ENCODE peak calls at places on chromosomes 3 and 15, in four cellular contexts. Z is CD4-positive, alpha-beta memory T cell; O is AG04450; K is CD4-positive, alpha-beta T cell. I is an unnamed sample.

GRCh38 chr3:62559831-62560445 is 186.6 kb upstream of the FEZF2 start:
- DNase-seq in K (no peak), O (peak), Z (no peak), I (no peak)

GRCh38 chr15:72474912-72475601 is 927 bp downstream of the ARIH1 start:
- DNase-seq in Z (peak), K (peak), O (peak), I (peak)

GRCh38 chr3:110814170-110815007 is 257.2 kb upstream of the NECTIN3 start:
- DNase-seq in Z (peak), K (no peak), O (peak), I (no peak)

GRCh38 chr3:32443471-32443870 is 51.8 kb downstream of the CMTM7 start:
- DNase-seq in K (no peak), Z (no peak), O (no peak), I (no peak)

GRCh38 chr3:184300377-184300717 is 1.3 kb downstream of the PSMD2 start:
- DNase-seq in Z (no peak), O (no peak), K (no peak), I (no peak)

GRCh38 chr15:59371458-59372351 is 966 bp downstream of the MYO1E start:
- DNase-seq in K (no peak), O (no peak), Z (peak), I (peak)

GRCh38 chr15:68749365-68750141 is 71.1 kb downstream of the ANP32A start:
- DNase-seq in K (no peak), Z (no peak), O (no peak), I (no peak)

GRCh38 chr3:71307884-71308697 is 275.4 kb downstream of the FOXP1 start:
- DNase-seq in O (no peak), Z (no peak), K (no peak), I (no peak)

GRCh38 chr3:124887177-124887995 is at the start of gene ITGB5:
- DNase-seq in K (peak), O (peak), Z (peak), I (no peak)

GRCh38 chr15:77547801-77548607 is 84.7 kb downstream of the LINGO1 start:
- DNase-seq in Z (no peak), O (no peak), K (no peak), I (no peak)

GRCh38 chr15:63538876-63539275 is 34.5 kb downstream of the USP3 start:
- DNase-seq in Z (no peak), O (no peak), K (no peak), I (no peak)

GRCh38 chr3:98875535-98875934 is 26.0 kb downstream of the DCBLD2 start:
- DNase-seq in O (no peak), K (no peak), Z (no peak), I (no peak)

GRCh38 chr15:89494941-89495637 is 1.3 kb downstream of the RHCG start:
- DNase-seq in O (no peak), K (no peak), Z (no peak), I (no peak)

GRCh38 chr3:193593666-193594025 is 638 bp downstream of the OPA1 start:
- DNase-seq in Z (peak), O (no peak), K (no peak), I (no peak)

GRCh38 chr3:128287161-128287560 is 133.9 kb downstream of the EEFSEC start:
- DNase-seq in Z (no peak), O (no peak), K (no peak), I (no peak)

GRCh38 chr3:188396251-188396650 is 242.3 kb downstream of the LPP start:
- DNase-seq in Z (no peak), K (no peak), O (no peak), I (no peak)

GRCh38 chr3:99627062-99627826 is 11.2 kb upstream of the COL8A1 start:
- DNase-seq in K (no peak), O (no peak), Z (no peak), I (no peak)

GRCh38 chr3:65946438-65946837 is 92.3 kb downstream of the MAGI1 start:
- DNase-seq in O (no peak), K (no peak), Z (no peak), I (no peak)

GRCh38 chr3:190089711-190090110 is 31.0 kb downstream of the P3H2 start:
- DNase-seq in Z (no peak), K (no peak), O (no peak), I (no peak)

GRCh38 chr15:36896949-36897348 is 203.4 kb downstream of the MEIS2 start:
- DNase-seq in O (no peak), K (no peak), Z (no peak), I (no peak)

GRCh38 chr3:43455233-43455632 is 166.6 kb downstream of the ANO10 start:
- DNase-seq in Z (no peak), O (peak), K (no peak), I (no peak)

GRCh38 chr3:62293051-62293780 is 80.1 kb downstream of the FEZF2 start:
- DNase-seq in Z (no peak), K (no peak), O (no peak), I (no peak)

GRCh38 chr3:171526869-171527268 is 66.7 kb upstream of the TNIK start:
- DNase-seq in O (peak), K (no peak), Z (no peak), I (no peak)

GRCh38 chr3:112333002-112333385 is at the start of gene CD200:
- DNase-seq in O (no peak), K (peak), Z (peak), I (peak)

GRCh38 chr3:194675081-194675640 is 3.2 kb upstream of the LSG1 start:
- DNase-seq in O (no peak), K (no peak), Z (no peak), I (no peak)

GRCh38 chr15:84631706-84632272 is 22.3 kb downstream of the WDR73 start:
- DNase-seq in O (no peak), Z (no peak), K (no peak), I (no peak)

GRCh38 chr3:11544413-11545181 is 99.1 kb downstream of the VGLL4 start:
- DNase-seq in Z (no peak), K (no peak), O (no peak), I (no peak)

I was measured in naive B cell.